ENCODE peak calls at places on chromosomes 16 and 17, in seven cellular contexts. Y is NCI-H1436; U is RPMI7951; X is neural progenitor cell; D is stimulated activated CD4-positive, alpha-beta T cell treated with anti-CD3 and anti-CD28 coated beads, Interleukin-12 subunit alpha, Interleukin-12 subunit beta, amount 100 ng/mL, for 24 hours; E is activated T-helper 1 cell treated with anti-CD3 and anti-CD28 coated beads, Interleukin-12 subunit alpha, Interleukin-12 subunit beta, Interleukin-2, Interleukin-4 antibody, amounts not matched to agents 30 ng/mL and 10 ng/mL and 1 ng/mL, durations not matched to agents 14 hours and 24 hours and 36 hours; Q is NCI-H1930. J is an unnamed sample.

GRCh38 chr17:41913798-41914197 is 5.0 kb downstream of the ACLY start:
- DNase-seq in E (no peak), Q (no peak), X (no peak), D (no peak), Y (no peak), U (no peak), J (no peak)

GRCh38 chr17:79003661-79004411 is 5.7 kb downstream of the CANT1 start:
- DNase-seq in X (peak), D (no peak), U (no peak), Y (no peak), E (no peak), Q (no peak), J (no peak)

GRCh38 chr17:2435181-2435741 is 34.4 kb upstream of the MNT start:
- DNase-seq in Q (no peak), Y (peak), D (no peak), X (peak), E (no peak), U (no peak), J (peak)

GRCh38 chr16:309476-309875 is 26.5 kb downstream of the PDIA2 start:
- DNase-seq in E (no peak), Q (no peak), X (no peak), D (no peak), Y (no peak), U (no peak), J (no peak)

GRCh38 chr17:50931003-50931878 is 65.1 kb upstream of the TOB1 start:
- DNase-seq in X (peak), Y (peak), U (peak), Q (peak), E (peak), D (peak), J (peak)

GRCh38 chr17:64498308-64499203 is 1.7 kb upstream of the POLG2 start:
- DNase-seq in X (peak), D (no peak), U (peak), Y (no peak), E (no peak), Q (no peak), J (no peak)

GRCh38 chr17:880871-881269 is 98.7 kb downstream of the NXN start:
- DNase-seq in Y (no peak), D (no peak), Q (no peak), E (no peak), X (no peak), U (no peak), J (no peak)

GRCh38 chr16:3328104-3328503 is 22.8 kb downstream of the ZNF75A start:
- DNase-seq in Q (no peak), X (no peak), U (no peak), E (no peak), Y (no peak), D (no peak), J (no peak)

GRCh38 chr16:62149646-62150045 is 113.4 kb upstream of the CDH8 start:
- DNase-seq in U (no peak), E (no peak), Y (no peak), Q (no peak), X (no peak), D (no peak), J (no peak)

GRCh38 chr16:74309789-74310781 is 13.5 kb downstream of the PSMD7 start:
- DNase-seq in E (no peak), Y (peak), D (no peak), Q (no peak), X (peak), U (peak), J (peak)

GRCh38 chr16:48206594-48207242 is 37.4 kb upstream of the LONP2 start:
- DNase-seq in Y (no peak), E (no peak), X (no peak), Q (no peak), U (no peak), D (no peak), J (no peak)

GRCh38 chr17:9472094-9472493 is 103.5 kb downstream of the STX8 start:
- DNase-seq in E (no peak), D (no peak), X (no peak), Y (no peak), U (peak), Q (no peak), J (no peak)

GRCh38 chr16:80637621-80638020 is 96.8 kb downstream of the DYNLRB2 start:
- DNase-seq in D (no peak), Q (no peak), Y (no peak), X (no peak), E (no peak), U (no peak), J (no peak)

GRCh38 chr16:27920391-27920891 is 143.1 kb downstream of the GSG1L start:
- DNase-seq in X (peak), E (no peak), U (peak), Y (peak), Q (no peak), D (no peak), J (peak)

GRCh38 chr17:35942588-35943186 is 826 bp downstream of the LYZL6 start:
- DNase-seq in D (no peak), X (no peak), E (no peak), Y (no peak), Q (no peak), U (no peak), J (no peak)

GRCh38 chr16:86092586-86093480 is 193.9 kb downstream of the IRF8 start:
- DNase-seq in Y (no peak), Q (no peak), X (no peak), E (no peak), U (no peak), D (no peak), J (no peak)

GRCh38 chr17:67244621-67245072 is 349 bp downstream of the HELZ start:
- DNase-seq in D (no peak), E (no peak), X (no peak), Q (no peak), U (no peak), Y (no peak), J (no peak)

GRCh38 chr17:39231587-39232551 is 6.1 kb upstream of the STAC2 start:
- DNase-seq in U (peak), D (peak), X (peak), Y (peak), E (peak), Q (no peak), J (peak)

GRCh38 chr16:4200781-4201137 is 41.1 kb downstream of the SRL start:
- DNase-seq in E (no peak), Y (no peak), U (no peak), X (no peak), D (no peak), Q (no peak), J (no peak)

GRCh38 chr17:65055708-65056638 is 567 bp downstream of the GNA13 start:
- DNase-seq in X (peak), D (no peak), E (peak), Y (no peak), Q (no peak), U (peak), J (peak)

GRCh38 chr17:75460295-75460694 is 3.9 kb downstream of the TMEM94 start:
- DNase-seq in D (no peak), E (no peak), U (no peak), Q (no peak), Y (no peak), X (no peak), J (no peak)

GRCh38 chr17:4949321-4950074 is 1.2 kb upstream of the PFN1 start:
- DNase-seq in X (peak), Q (peak), U (peak), E (peak), Y (peak), D (peak), J (peak)

GRCh38 chr17:21289902-21290571 is 5.5 kb downstream of the MAP2K3 start:
- DNase-seq in E (no peak), D (no peak), Q (no peak), U (no peak), X (no peak), Y (no peak), J (no peak)

GRCh38 chr17:75060434-75061054 is 13.5 kb downstream of the KCTD2 start:
- DNase-seq in Y (no peak), U (no peak), Q (no peak), D (no peak), X (no peak), E (no peak), J (no peak)

GRCh38 chr16:29820271-29820701 is at the start of gene MVP:
- DNase-seq in E (peak), D (no peak), Q (no peak), U (peak), Y (peak), X (no peak), J (peak)

GRCh38 chr17:73798111-73798748 is 154.0 kb upstream of the SDK2 start:
- DNase-seq in U (peak), D (no peak), Q (no peak), E (no peak), X (no peak), Y (no peak), J (no peak)

J was measured in midbrain.